ENCODE peak calls at places on chromosomes 1 and 21, in six cellular contexts. I is H9, R is neuronal stem cell, N is H1, A is trophoblast cell, H is IMR-90. U is an unnamed sample. For H3K79me1, the result is how much of the 10 kb centered on the place peaks cover.

GRCh38 chr1:15963968-15964648 is 11.8 kb downstream of the ZBTB17 start:
- DNase-seq in N (no peak), A (no peak), R (no peak), I (no peak), H (no peak), U (peak)

GRCh38 chr1:4482526-4482925 is 171.9 kb upstream of the AJAP1 start:
- DNase-seq in A (no peak), I (no peak), N (no peak), H (no peak), R (no peak), U (no peak)

GRCh38 chr1:215631489-215631888 is 64.4 kb downstream of the KCTD3 start:
- DNase-seq in I (no peak), H (peak), R (no peak), N (no peak), A (no peak), U (peak)

GRCh38 chr1:210437781-210438180 is 109.1 kb downstream of the HHAT start:
- DNase-seq in I (no peak), H (peak), A (no peak), N (no peak), R (no peak), U (peak)

GRCh38 chr1:229344139-229344538 is 1.3 kb upstream of the CCSAP start:
- DNase-seq in I (no peak), R (no peak), A (no peak), H (no peak), N (no peak), U (no peak)

GRCh38 chr1:154481058-154481457 is 21.0 kb upstream of the TDRD10 start:
- DNase-seq in R (peak), I (no peak), N (no peak), A (no peak), H (no peak), U (no peak)

GRCh38 chr1:85313888-85314696 is 37.7 kb upstream of the BCL10 start:
- DNase-seq in A (peak), H (peak), R (no peak), N (no peak), I (no peak), U (peak)

GRCh38 chr1:240104662-240105061 is 13.0 kb downstream of the FMN2 start:
- DNase-seq in R (no peak), H (no peak), A (peak), I (no peak), N (no peak), U (no peak)

GRCh38 chr21:32826317-32827167 is 55.0 kb upstream of the PAXBP1 start:
- DNase-seq in N (no peak), H (peak), A (peak), I (peak), R (no peak), U (peak)

GRCh38 chr1:235597867-235598553 is 51.6 kb downstream of the GNG4 start:
- DNase-seq in R (no peak), N (no peak), I (no peak), A (peak), H (peak), U (peak)

GRCh38 chr1:185208626-185209170 is 51.7 kb downstream of the SWT1 start:
- DNase-seq in R (no peak), H (peak), A (peak), I (no peak), N (no peak), U (no peak)

GRCh38 chr1:21764615-21765423 is 18.1 kb downstream of the USP48 start:
- DNase-seq in H (peak), R (peak), N (no peak), A (no peak), I (no peak), U (peak)

GRCh38 chr1:182197555-182197954 is 136.0 kb upstream of the ZNF648 start:
- DNase-seq in H (no peak), N (no peak), I (no peak), R (no peak), A (no peak), U (no peak)

GRCh38 chr1:116986531-116987255 is 14.9 kb upstream of the CD101 start:
- DNase-seq in H (no peak), I (peak), N (no peak), R (no peak), A (no peak), U (no peak)

GRCh38 chr1:43660355-43660754 is 10.4 kb downstream of the KDM4A start:
- DNase-seq in N (no peak), I (peak), R (no peak), H (no peak), A (no peak), U (no peak)

GRCh38 chr1:215719569-215719968 is 152.5 kb downstream of the KCTD3 start:
- DNase-seq in I (no peak), R (no peak), H (peak), N (no peak), A (no peak), U (peak)

GRCh38 chr1:248858096-248858890 is 592 bp downstream of the ZNF692 start:
- DNase-seq in A (peak), R (peak), N (peak), I (peak), H (peak), U (peak)

GRCh38 chr1:45018599-45019230 is 6.7 kb downstream of the UROD start:
- DNase-seq in I (peak), A (peak), R (peak), H (peak), N (no peak), U (peak)

GRCh38 chr21:31132574-31133242 is 94.4 kb upstream of the KRTAP19-8 start:
- DNase-seq in R (no peak), I (no peak), N (no peak), A (no peak), H (peak), U (peak)

GRCh38 chr1:234962340-234962989 is 166.2 kb downstream of the TOMM20 start:
- DNase-seq in H (peak), N (no peak), R (no peak), A (peak), I (no peak), U (peak)

GRCh38 chr1:185096531-185096930 is 51.2 kb downstream of the RNF2 start:
- DNase-seq in N (no peak), A (no peak), I (no peak), R (no peak), H (peak), U (no peak)

GRCh38 chr21:42038826-42039425 is 28.8 kb upstream of the ZBTB21 start:
- DNase-seq in N (no peak), H (peak), I (no peak), A (no peak), R (no peak), U (peak)

GRCh38 chr1:22105611-22106207 is 37.2 kb downstream of the WNT4 start:
- DNase-seq in N (no peak), R (peak), H (peak), I (no peak), A (peak), U (peak)

GRCh38 chr1:67664048-67664447 is 21.0 kb upstream of the GADD45A start:
- DNase-seq in I (no peak), R (no peak), A (no peak), H (peak), N (no peak), U (peak)

GRCh38 chr1:93659805-93660479 is 21.7 kb downstream of the BCAR3 start:
- DNase-seq in N (no peak), H (peak), R (no peak), I (no peak), A (no peak), U (peak)

GRCh38 chr21:45889115-45889708 is 92.4 kb upstream of the COL6A1 start:
- DNase-seq in I (no peak), A (no peak), R (no peak), N (no peak), H (no peak), U (no peak)

GRCh38 chr1:185998391-185998790 is 264.2 kb downstream of the HMCN1 start:
- DNase-seq in N (no peak), R (no peak), H (no peak), A (no peak), I (no peak), U (no peak)

GRCh38 chr1:79198841-79199240 is 192.3 kb upstream of the ADGRL4 start:
- DNase-seq in N (no peak), A (no peak), I (no peak), H (peak), R (no peak), U (peak)

GRCh38 chr1:64941466-64942117 is 24.8 kb downstream of the JAK1 start:
- DNase-seq in R (no peak), A (no peak), I (no peak), H (no peak), N (no peak), U (no peak)
- H3K14ac ChIP-seq in R (no peak), A (no peak), I (no peak), H (no peak), N (no peak), U (no peak)

GRCh38 chr1:54345116-54345515 is 61.1 kb downstream of the SSBP3 start:
- DNase-seq in H (no peak), A (no peak), I (no peak), R (no peak), N (no peak), U (no peak)
- H3K79me1 ChIP-seq in H (half or more), A (under half), I (under half), R (under half), N (under half), U (under half)

DNA sequence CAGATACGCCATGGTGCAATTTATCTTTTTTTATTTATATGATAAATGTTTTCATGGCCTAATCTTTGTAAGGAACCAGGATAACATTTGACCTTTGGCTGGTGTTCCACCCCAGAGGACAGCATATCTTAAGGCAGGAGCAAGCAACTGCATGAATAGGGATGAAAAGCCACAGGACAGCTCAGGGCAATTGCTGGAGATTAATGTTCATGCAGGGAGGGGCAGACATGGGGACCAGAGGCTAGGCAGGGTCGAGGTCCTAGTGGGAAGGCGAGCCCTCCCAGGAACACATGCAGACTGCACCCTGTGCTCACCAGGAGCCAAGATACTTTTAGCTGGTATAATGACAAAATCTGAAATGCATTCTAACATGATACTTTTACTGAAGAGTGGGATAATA is 74.4 kb upstream of the HAO2 start:
- DNase-seq in A (no peak), I (no peak), N (no peak), H (no peak), R (no peak), U (no peak)
- H2AFZ ChIP-seq in A (no peak), I (no peak), N (no peak), H (no peak), R (peak), U (no peak)

GRCh38 chr1:7093297-7093696 is 308.0 kb downstream of the CAMTA1 start:
- DNase-seq in R (no peak), N (no peak), H (no peak), I (no peak), A (no peak), U (no peak)
- H3K14ac ChIP-seq in R (no peak), N (no peak), H (no peak), I (no peak), A (no peak), U (no peak)

DNA sequence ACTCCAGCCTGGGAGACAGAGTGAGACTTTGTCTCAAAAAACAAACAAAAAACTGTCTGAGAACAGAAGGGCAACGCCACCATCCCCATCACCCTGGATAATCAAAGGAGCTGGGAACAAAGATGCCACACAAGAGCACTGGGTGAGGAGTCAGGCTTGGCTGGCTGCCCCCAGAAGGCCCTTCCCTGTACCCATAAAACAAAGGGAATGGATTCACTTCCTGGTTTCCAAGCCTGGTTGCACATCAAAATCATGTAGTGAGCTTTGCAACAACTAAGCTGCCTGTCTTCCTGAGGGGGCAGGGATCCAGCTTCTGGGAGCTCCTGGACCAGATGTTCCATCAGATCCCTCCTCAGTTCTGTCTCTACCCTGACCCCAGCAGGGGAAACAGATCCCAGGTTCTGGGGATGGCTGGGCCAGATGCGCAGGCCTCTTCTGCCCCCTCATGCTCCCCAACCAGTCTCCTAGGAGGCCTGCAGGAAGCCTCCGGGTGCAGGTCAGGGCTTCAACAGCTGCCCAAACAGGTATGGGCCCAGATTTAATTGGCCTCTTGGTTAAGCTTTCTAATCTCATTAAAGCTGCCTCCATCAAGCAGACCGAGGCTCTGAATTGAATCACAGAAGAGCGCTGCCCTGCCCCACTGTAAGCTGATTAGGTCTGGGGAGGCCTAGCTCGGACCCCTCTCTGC is 97.8 kb downstream of the MRPL37 start:
- DNase-seq in N (no peak), I (no peak), H (no peak), A (no peak), R (peak), U (no peak)
- H3K79me1 ChIP-seq in N (under half), I (under half), H (half or more), A (under half), R (under half), U (half or more)

DNA sequence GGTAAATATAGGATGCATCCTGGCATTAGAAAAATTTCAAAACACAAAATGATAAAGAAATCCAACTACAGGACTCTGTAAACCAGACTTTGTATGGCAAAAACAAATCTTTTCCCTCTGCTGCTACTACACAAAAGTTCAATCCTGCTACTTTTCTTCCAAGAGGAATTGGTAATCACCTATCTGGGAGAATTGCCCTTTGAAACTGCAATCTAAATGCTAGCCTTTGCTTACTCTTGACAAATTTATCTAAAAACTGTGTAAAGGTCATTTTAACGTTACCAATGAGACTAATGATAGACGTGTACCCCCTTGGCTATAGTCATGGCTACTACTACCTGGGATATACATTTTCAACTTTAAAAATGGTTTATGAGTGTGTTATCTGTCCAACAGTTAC is 837.9 kb upstream of the CXADR start:
- DNase-seq in H (no peak), A (no peak), R (no peak), I (no peak), N (no peak), U (no peak)
- H2AFZ ChIP-seq in H (no peak), A (no peak), R (no peak), I (no peak), N (no peak), U (no peak)

DNA sequence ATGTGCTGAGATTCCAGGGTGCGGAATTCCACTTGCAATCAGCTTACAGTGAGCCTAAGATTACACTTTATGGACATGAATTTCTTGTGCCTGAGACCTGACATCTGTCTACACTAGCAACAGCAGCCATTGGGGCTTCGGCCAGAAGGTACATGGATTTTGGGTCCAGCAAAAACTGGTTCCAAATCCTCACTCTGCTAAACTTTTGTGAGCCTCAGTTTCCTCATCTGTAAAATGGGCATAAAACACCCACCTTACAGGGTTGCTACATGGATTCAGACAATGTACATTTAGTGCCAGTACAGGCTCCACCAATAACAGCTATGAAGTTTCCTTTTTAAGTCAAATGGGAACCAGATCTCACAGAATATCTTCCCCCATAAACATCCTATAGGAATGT is 30.8 kb downstream of the RHEX start:
- DNase-seq in H (no peak), N (no peak), I (no peak), R (no peak), A (no peak), U (no peak)
- H3K14ac ChIP-seq in H (no peak), N (no peak), I (no peak), R (no peak), A (no peak), U (no peak)

U was measured in mesenchymal stem cell.